ENCODE peak calls at places on chromosomes 13 and 19, in six cellular contexts. K is colonic mucosa, B is HAP-1, Z is tibial nerve, X is esophagus squamous epithelium, J is Caco-2. H is an unnamed sample.
A peak's percentile ranks its signal among the peaks of the same experiment; 100 is the strongest.

GRCh38 chr13:20924758-20925394 is 22.3 kb upstream of the XPO4 start:
- DNase-seq in X (peak; percentile 9), B (peak; percentile 68), K (peak; percentile 84), J (peak; percentile 87), Z (peak; percentile 53), H (peak; percentile 17)

GRCh38 chr13:26457212-26457611 is 100.3 kb upstream of the WASF3 start:
- DNase-seq in Z (no peak), K (no peak), B (no peak), J (no peak), X (no peak), H (no peak)

GRCh38 chr13:64397699-64398098 is 2832.4 kb downstream of the PCDH9 start:
- DNase-seq in B (no peak), J (no peak), X (no peak), K (no peak), Z (no peak), H (no peak)

GRCh38 chr13:93409816-93410215 is 183.2 kb downstream of the GPC6 start:
- DNase-seq in K (no peak), X (no peak), B (no peak), J (no peak), Z (no peak), H (no peak)

GRCh38 chr19:10971107-10971715 is 10.4 kb downstream of the SMARCA4 start:
- DNase-seq in J (no peak), Z (no peak), X (no peak), K (no peak), B (no peak), H (no peak)

GRCh38 chr13:46675016-46675415 is 121.9 kb downstream of the ESD start:
- DNase-seq in J (no peak), K (no peak), Z (no peak), X (no peak), B (no peak), H (no peak)

GRCh38 chr13:64154514-64154913 is 2738.9 kb upstream of the PCDH20 start:
- DNase-seq in K (no peak), Z (no peak), J (no peak), X (no peak), B (peak; percentile 8), H (no peak)

GRCh38 chr19:34475026-34475974 is 6.3 kb upstream of the WTIP start:
- DNase-seq in Z (no peak), J (no peak), K (no peak), X (no peak), B (no peak), H (no peak)

GRCh38 chr19:58319241-58319640 is 7.6 kb upstream of the ZSCAN22 start:
- DNase-seq in K (no peak), Z (no peak), J (no peak), X (no peak), B (no peak), H (no peak)

GRCh38 chr13:106318941-106319411 is 216.5 kb downstream of the EFNB2 start:
- DNase-seq in B (no peak), J (no peak), Z (no peak), K (no peak), X (no peak), H (no peak)

GRCh38 chr13:80339841-80340642 is 884 bp downstream of the SPRY2 start:
- DNase-seq in B (peak; percentile 44), X (no peak), Z (no peak), J (peak; percentile 62), K (peak; percentile 67), H (no peak)

GRCh38 chr19:1914826-1915341 is 9.7 kb downstream of the ADAT3 start:
- DNase-seq in Z (no peak), X (no peak), J (no peak), B (no peak), K (no peak), H (no peak)

GRCh38 chr13:101455863-101456262 is 3.4 kb downstream of the ITGBL1 start:
- DNase-seq in X (no peak), J (no peak), K (no peak), Z (no peak), B (no peak), H (no peak)

GRCh38 chr13:106548064-106548696 is 12.7 kb upstream of the EFNB2 start:
- DNase-seq in K (no peak), X (no peak), J (no peak), B (no peak), Z (no peak), H (no peak)

GRCh38 chr13:73693215-73693614 is 441.0 kb downstream of the KLF12 start:
- DNase-seq in Z (no peak), X (no peak), J (no peak), B (no peak), K (no peak), H (no peak)

GRCh38 chr19:33300016-33300981 is 2.0 kb downstream of the CEBPA start:
- DNase-seq in X (no peak), J (no peak), B (no peak), K (no peak), Z (no peak), H (no peak)

GRCh38 chr19:33297401-33298145 is 4.8 kb downstream of the CEBPA start:
- DNase-seq in B (no peak), X (no peak), J (no peak), K (no peak), Z (no peak), H (no peak)

GRCh38 chr19:33301011-33301899 is 1.1 kb downstream of the CEBPA start:
- DNase-seq in X (no peak), K (no peak), J (no peak), B (no peak), Z (no peak), H (no peak)

GRCh38 chr19:33298146-33298911 is 4.0 kb downstream of the CEBPA start:
- DNase-seq in Z (no peak), B (no peak), J (no peak), K (no peak), X (no peak), H (no peak)

GRCh38 chr19:33299061-33299665 is 3.2 kb downstream of the CEBPA start:
- DNase-seq in K (no peak), B (no peak), J (no peak), X (no peak), Z (no peak), H (no peak)
- H3K27me3 ChIP-seq in K (no peaks in the 10 kb centered on the region), B (no peaks in the 10 kb centered on the region), J (no peaks in the 10 kb centered on the region), X (no peaks in the 10 kb centered on the region), Z (no peaks in the 10 kb centered on the region), H (peaks cover 26% of the 10 kb centered on the region)

GRCh38 chr13:99303863-99304521 is 3.2 kb downstream of the GPR183 start:
- DNase-seq in Z (no peak), K (no peak), X (no peak), B (no peak), J (no peak), H (peak; percentile 58)

GRCh38 chr13:99302637-99303505 is 4.3 kb downstream of the GPR183 start:
- DNase-seq in J (no peak), K (no peak), Z (no peak), X (no peak), B (no peak), H (no peak)

GRCh38 chr13:99301913-99302636 is 5.1 kb downstream of the GPR183 start:
- DNase-seq in J (no peak), K (no peak), Z (no peak), B (no peak), X (no peak), H (no peak)

GRCh38 chr13:99305180-99305965 is 1.8 kb downstream of the GPR183 start:
- DNase-seq in J (no peak), Z (no peak), B (no peak), X (no peak), K (no peak), H (no peak)

DNA sequence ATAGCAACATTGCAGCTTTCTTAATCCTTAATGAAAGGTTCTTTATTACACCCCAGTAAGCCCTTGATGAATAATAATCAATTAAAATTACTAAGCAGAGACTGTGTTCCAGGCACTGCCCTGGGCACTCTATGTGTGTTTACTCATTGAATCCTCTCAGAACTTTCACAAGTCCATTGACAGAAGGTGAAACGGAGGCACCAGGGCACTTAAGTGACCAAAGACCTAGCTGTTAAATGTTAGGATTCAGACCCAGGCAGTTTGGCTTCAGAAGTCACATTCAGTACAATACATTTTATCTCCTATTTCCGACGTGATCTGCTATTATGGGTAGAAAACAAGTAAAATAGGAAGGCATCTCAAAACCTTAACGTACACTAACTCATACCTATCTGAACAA is 2.7 kb downstream of the GPR183 start:
- DNase-seq in X (no peak), J (no peak), Z (no peak), K (no peak), B (no peak), H (no peak)
- H3K4me1 ChIP-seq in X (no peaks in the 10 kb centered on the region), J (no peaks in the 10 kb centered on the region), Z (no peaks in the 10 kb centered on the region), K (no peaks in the 10 kb centered on the region), B (peaks cover 16% of the 10 kb centered on the region), H (peaks cover 47% of the 10 kb centered on the region)

GRCh38 chr19:17831419-17831888 is 10.1 kb upstream of the INSL3 start:
- DNase-seq in B (no peak), J (no peak), K (no peak), Z (no peak), X (no peak), H (no peak)

GRCh38 chr19:17834350-17835181 is 13.2 kb downstream of the JAK3 start:
- DNase-seq in J (no peak), Z (no peak), B (no peak), K (no peak), X (no peak), H (no peak)

GRCh38 chr19:17829855-17830566 is 8.7 kb upstream of the INSL3 start:
- DNase-seq in K (peak; percentile 63), B (no peak), X (no peak), J (no peak), Z (no peak), H (no peak)

GRCh38 chr19:17832443-17833208 is 11.3 kb upstream of the INSL3 start:
- DNase-seq in X (no peak), K (no peak), Z (no peak), B (no peak), J (no peak), H (no peak)

GRCh38 chr19:17830567-17831418 is 9.5 kb upstream of the INSL3 start:
- DNase-seq in B (no peak), J (peak; percentile 47), Z (peak; percentile 48), X (no peak), K (peak; percentile 92), H (peak; percentile 9)
- H3K27me3 ChIP-seq in B (no peaks in the 10 kb centered on the region), J (no peaks in the 10 kb centered on the region), Z (no peaks in the 10 kb centered on the region), X (no peaks in the 10 kb centered on the region), K (no peaks in the 10 kb centered on the region), H (no peaks in the 10 kb centered on the region)

DNA sequence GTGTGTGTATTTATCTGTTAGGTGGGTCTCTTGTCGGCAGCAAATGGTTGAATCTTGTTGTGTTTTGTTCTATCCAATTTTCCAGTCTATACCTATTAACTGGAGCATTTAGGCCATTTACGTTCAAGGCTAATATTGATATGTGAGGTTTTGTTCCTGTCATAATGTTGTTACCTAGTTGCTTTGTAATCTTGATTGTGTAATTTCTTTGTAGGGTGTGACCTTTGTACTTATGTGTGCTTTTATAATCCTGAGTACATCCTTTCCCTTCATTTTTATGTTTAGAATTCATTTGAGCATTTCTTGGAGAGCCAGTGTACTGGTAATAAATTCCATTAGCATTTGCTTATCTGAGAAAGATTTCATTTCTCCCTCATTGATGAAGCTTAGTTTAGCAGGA is 83.0 kb upstream of the MIR17HG start:
- DNase-seq in J (no peak), K (no peak), X (no peak), Z (no peak), B (no peak), H (no peak)
- H3K4me1 ChIP-seq in J (no peaks in the 10 kb centered on the region), K (no peaks in the 10 kb centered on the region), X (no peaks in the 10 kb centered on the region), Z (no peaks in the 10 kb centered on the region), B (no peaks in the 10 kb centered on the region), H (no peaks in the 10 kb centered on the region)

GRCh38 chr13:52845334-52845761 is 3.1 kb downstream of the PCDH8 start:
- DNase-seq in J (no peak), B (no peak), K (no peak), Z (no peak), X (no peak), H (no peak)
- H3K27me3 ChIP-seq in J (no peaks in the 10 kb centered on the region), B (peaks cover 27% of the 10 kb centered on the region), K (peaks cover 69% of the 10 kb centered on the region), Z (no peaks in the 10 kb centered on the region), X (peaks cover 33% of the 10 kb centered on the region), H (peaks cover 37% of the 10 kb centered on the region)

GRCh38 chr19:16143399-16144215 is at the start of gene HSH2D:
- DNase-seq in Z (no peak), X (peak; percentile 77), B (no peak), J (peak; percentile 73), K (peak; percentile 92), H (peak; percentile 48)
- H3K4me1 ChIP-seq in Z (no peaks in the 10 kb centered on the region), X (peaks cover 6% of the 10 kb centered on the region), B (no peaks in the 10 kb centered on the region), J (peaks cover 5% of the 10 kb centered on the region), K (no peaks in the 10 kb centered on the region), H (peaks cover 4% of the 10 kb centered on the region)